ENCODE peak calls at places on chromosomes 1 and 21, in eight cellular contexts. One of them, this sample, is unnamed.

GRCh38 chr1:150895618-150896017 is 8.7 kb downstream of the CTXND2 start:
- DNase-seq in testis: no peak
- DNase-seq in tibial artery: no peak
- DNase-seq in heart right ventricle: no peak
- DNase-seq in astrocyte of the spinal cord: no peak
- DNase-seq in Calu3: no peak
- DNase-seq in OCI-LY7: no peak
- DNase-seq in psoas muscle: peak
- DNase-seq in this sample: no peak

GRCh38 chr21:26674324-26674723 is 101.2 kb upstream of the CYYR1 start:
- DNase-seq in Calu3: no peak
- DNase-seq in heart right ventricle: no peak
- DNase-seq in psoas muscle: no peak
- DNase-seq in astrocyte of the spinal cord: no peak
- DNase-seq in testis: no peak
- DNase-seq in OCI-LY7: no peak
- DNase-seq in tibial artery: no peak
- DNase-seq in this sample: no peak

GRCh38 chr1:211591980-211592493 is 13.1 kb upstream of the SLC30A1 start:
- DNase-seq in heart right ventricle: no peak
- DNase-seq in psoas muscle: no peak
- DNase-seq in OCI-LY7: no peak
- DNase-seq in astrocyte of the spinal cord: peak
- DNase-seq in testis: no peak
- DNase-seq in Calu3: no peak
- DNase-seq in tibial artery: no peak
- DNase-seq in this sample: no peak

GRCh38 chr1:163872067-163872466 is 550.3 kb downstream of the NUF2 start:
- DNase-seq in Calu3: no peak
- DNase-seq in psoas muscle: no peak
- DNase-seq in heart right ventricle: no peak
- DNase-seq in tibial artery: no peak
- DNase-seq in OCI-LY7: no peak
- DNase-seq in astrocyte of the spinal cord: no peak
- DNase-seq in testis: no peak
- DNase-seq in this sample: no peak

GRCh38 chr21:16532841-16533240 is 803.1 kb downstream of the USP25 start:
- DNase-seq in tibial artery: no peak
- DNase-seq in testis: no peak
- DNase-seq in Calu3: no peak
- DNase-seq in psoas muscle: no peak
- DNase-seq in OCI-LY7: no peak
- DNase-seq in astrocyte of the spinal cord: peak
- DNase-seq in heart right ventricle: no peak
- DNase-seq in this sample: no peak

GRCh38 chr1:36095760-36096405 is 7.2 kb downstream of the ADPRS start:
- DNase-seq in astrocyte of the spinal cord: no peak
- DNase-seq in testis: no peak
- DNase-seq in tibial artery: no peak
- DNase-seq in Calu3: no peak
- DNase-seq in OCI-LY7: no peak
- DNase-seq in heart right ventricle: no peak
- DNase-seq in psoas muscle: no peak
- DNase-seq in this sample: no peak

GRCh38 chr1:97277891-97278662 is 556.5 kb downstream of the PTBP2 start:
- DNase-seq in Calu3: no peak
- DNase-seq in astrocyte of the spinal cord: peak
- DNase-seq in psoas muscle: no peak
- DNase-seq in OCI-LY7: no peak
- DNase-seq in heart right ventricle: no peak
- DNase-seq in testis: no peak
- DNase-seq in tibial artery: no peak
- DNase-seq in this sample: no peak

GRCh38 chr1:47859092-47859743 is 138.0 kb downstream of the TRABD2B start:
- DNase-seq in tibial artery: no peak
- DNase-seq in astrocyte of the spinal cord: no peak
- DNase-seq in Calu3: no peak
- DNase-seq in OCI-LY7: no peak
- DNase-seq in heart right ventricle: no peak
- DNase-seq in testis: no peak
- DNase-seq in psoas muscle: no peak
- DNase-seq in this sample: no peak

GRCh38 chr1:35577071-35577998 is 4.2 kb downstream of the TFAP2E start:
- DNase-seq in astrocyte of the spinal cord: no peak
- DNase-seq in testis: peak
- DNase-seq in Calu3: no peak
- DNase-seq in tibial artery: no peak
- DNase-seq in OCI-LY7: peak
- DNase-seq in psoas muscle: peak
- DNase-seq in heart right ventricle: peak
- DNase-seq in this sample: peak

GRCh38 chr1:203448521-203449061 is 27.0 kb upstream of the PRELP start:
- DNase-seq in Calu3: no peak
- DNase-seq in testis: peak
- DNase-seq in psoas muscle: peak
- DNase-seq in tibial artery: peak
- DNase-seq in heart right ventricle: peak
- DNase-seq in OCI-LY7: no peak
- DNase-seq in astrocyte of the spinal cord: no peak
- DNase-seq in this sample: no peak

GRCh38 chr1:11691302-11691914 is at the start of gene DRAXIN:
- DNase-seq in psoas muscle: no peak
- DNase-seq in OCI-LY7: no peak
- DNase-seq in heart right ventricle: no peak
- DNase-seq in Calu3: no peak
- DNase-seq in astrocyte of the spinal cord: no peak
- DNase-seq in tibial artery: no peak
- DNase-seq in testis: no peak
- DNase-seq in this sample: no peak

GRCh38 chr1:55428944-55429931 is 214.1 kb upstream of the USP24 start:
- DNase-seq in psoas muscle: no peak
- DNase-seq in OCI-LY7: no peak
- DNase-seq in Calu3: peak
- DNase-seq in heart right ventricle: no peak
- DNase-seq in tibial artery: peak
- DNase-seq in testis: peak
- DNase-seq in astrocyte of the spinal cord: peak
- DNase-seq in this sample: no peak

GRCh38 chr1:177181631-177182291 is 11.0 kb downstream of the BRINP2 start:
- DNase-seq in Calu3: peak
- DNase-seq in heart right ventricle: peak
- DNase-seq in tibial artery: peak
- DNase-seq in testis: peak
- DNase-seq in astrocyte of the spinal cord: peak
- DNase-seq in OCI-LY7: peak
- DNase-seq in psoas muscle: peak
- DNase-seq in this sample: peak

GRCh38 chr1:115545096-115545720 is 96.6 kb upstream of the VANGL1 start:
- DNase-seq in tibial artery: no peak
- DNase-seq in astrocyte of the spinal cord: no peak
- DNase-seq in Calu3: no peak
- DNase-seq in testis: no peak
- DNase-seq in heart right ventricle: no peak
- DNase-seq in OCI-LY7: no peak
- DNase-seq in psoas muscle: no peak
- DNase-seq in this sample: no peak

GRCh38 chr1:32998009-32998555 is 33.5 kb upstream of the RNF19B start:
- DNase-seq in psoas muscle: no peak
- DNase-seq in Calu3: no peak
- DNase-seq in tibial artery: no peak
- DNase-seq in testis: no peak
- DNase-seq in astrocyte of the spinal cord: no peak
- DNase-seq in OCI-LY7: no peak
- DNase-seq in heart right ventricle: no peak
- DNase-seq in this sample: no peak

GRCh38 chr1:3857791-3858129 is 484 bp downstream of the DFFB start:
- DNase-seq in astrocyte of the spinal cord: no peak
- DNase-seq in tibial artery: no peak
- DNase-seq in OCI-LY7: peak
- DNase-seq in psoas muscle: peak
- DNase-seq in heart right ventricle: no peak
- DNase-seq in Calu3: peak
- DNase-seq in testis: no peak
- DNase-seq in this sample: no peak

GRCh38 chr1:3852091-3852490 is 4.9 kb downstream of the CEP104 start:
- DNase-seq in testis: no peak
- DNase-seq in OCI-LY7: no peak
- DNase-seq in tibial artery: no peak
- DNase-seq in Calu3: no peak
- DNase-seq in psoas muscle: no peak
- DNase-seq in astrocyte of the spinal cord: no peak
- DNase-seq in heart right ventricle: no peak
- DNase-seq in this sample: no peak

GRCh38 chr1:3858231-3858981 is 1.1 kb downstream of the DFFB start:
- DNase-seq in tibial artery: no peak
- DNase-seq in psoas muscle: no peak
- DNase-seq in Calu3: peak
- DNase-seq in testis: no peak
- DNase-seq in astrocyte of the spinal cord: peak
- DNase-seq in OCI-LY7: peak
- DNase-seq in heart right ventricle: no peak
- DNase-seq in this sample: peak

GRCh38 chr1:3852711-3853498 is 4.1 kb downstream of the CEP104 start:
- DNase-seq in heart right ventricle: no peak
- DNase-seq in Calu3: no peak
- DNase-seq in astrocyte of the spinal cord: no peak
- DNase-seq in testis: no peak
- DNase-seq in psoas muscle: no peak
- DNase-seq in tibial artery: no peak
- DNase-seq in OCI-LY7: no peak
- DNase-seq in this sample: no peak

GRCh38 chr1:3856923-3857790 is at the start of the genes CEP104 and DFFB:
- DNase-seq in psoas muscle: peak
- DNase-seq in astrocyte of the spinal cord: peak
- DNase-seq in Calu3: peak
- DNase-seq in tibial artery: peak
- DNase-seq in heart right ventricle: peak
- DNase-seq in testis: peak
- DNase-seq in OCI-LY7: peak
- DNase-seq in this sample: peak
- TF ChIP-seq CTCF in psoas muscle: peak
- TF ChIP-seq CTCF in astrocyte of the spinal cord: no peak
- TF ChIP-seq CTCF in Calu3: no peak
- TF ChIP-seq CTCF in tibial artery: no peak
- TF ChIP-seq CTCF in heart right ventricle: no peak
- TF ChIP-seq CTCF in testis: peak
- TF ChIP-seq CTCF in OCI-LY7: peak
- TF ChIP-seq CTCF in this sample: peak

GRCh38 chr21:38171723-38172344 is 85.0 kb upstream of the KCNJ15 start:
- DNase-seq in tibial artery: no peak
- DNase-seq in heart right ventricle: no peak
- DNase-seq in astrocyte of the spinal cord: peak
- DNase-seq in psoas muscle: no peak
- DNase-seq in Calu3: peak
- DNase-seq in testis: no peak
- DNase-seq in OCI-LY7: no peak
- DNase-seq in this sample: no peak
- TF ChIP-seq CTCF in tibial artery: no peak
- TF ChIP-seq CTCF in heart right ventricle: no peak
- TF ChIP-seq CTCF in astrocyte of the spinal cord: peak
- TF ChIP-seq CTCF in psoas muscle: no peak
- TF ChIP-seq CTCF in Calu3: no peak
- TF ChIP-seq CTCF in testis: no peak
- TF ChIP-seq CTCF in OCI-LY7: no peak
- TF ChIP-seq CTCF in this sample: no peak

DNA sequence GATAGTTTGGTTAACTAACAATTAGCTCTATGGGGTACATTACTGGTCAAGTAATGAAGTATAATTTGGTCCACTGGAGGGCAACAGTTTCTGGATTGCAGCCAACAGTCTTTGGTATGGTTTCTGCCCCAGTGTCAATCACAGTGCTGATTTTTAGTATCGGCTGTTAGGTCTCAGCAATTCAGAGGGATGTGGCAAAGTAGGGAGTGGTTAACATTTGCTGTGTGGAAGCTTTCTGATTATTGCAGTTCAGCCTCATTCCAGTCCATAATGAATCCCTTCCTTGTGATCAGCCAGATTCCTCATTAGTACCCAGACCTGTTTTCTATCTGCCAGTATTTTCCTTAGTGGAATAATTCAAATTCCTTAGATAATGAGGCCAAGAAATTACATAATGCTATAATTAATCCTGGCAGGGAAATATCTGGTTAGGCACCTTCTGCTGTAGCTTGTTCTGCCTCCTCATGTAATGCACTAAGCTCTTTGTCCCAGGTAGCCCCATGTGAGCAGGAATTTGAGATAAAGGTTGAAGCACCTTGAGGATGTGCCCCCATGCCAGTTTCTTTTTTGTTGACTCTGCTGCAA is 14.0 kb downstream of the F3 start:
- DNase-seq in astrocyte of the spinal cord: peak
- DNase-seq in Calu3: peak
- DNase-seq in OCI-LY7: no peak
- DNase-seq in heart right ventricle: no peak
- DNase-seq in psoas muscle: no peak
- DNase-seq in tibial artery: no peak
- DNase-seq in testis: no peak
- DNase-seq in this sample: no peak
- TF ChIP-seq CTCF in astrocyte of the spinal cord: no peak
- TF ChIP-seq CTCF in Calu3: no peak
- TF ChIP-seq CTCF in OCI-LY7: no peak
- TF ChIP-seq CTCF in heart right ventricle: peak
- TF ChIP-seq CTCF in psoas muscle: no peak
- TF ChIP-seq CTCF in tibial artery: no peak
- TF ChIP-seq CTCF in testis: peak
- TF ChIP-seq CTCF in this sample: no peak

GRCh38 chr1:45018599-45019230 is 6.7 kb downstream of the UROD start:
- DNase-seq in psoas muscle: no peak
- DNase-seq in Calu3: peak
- DNase-seq in testis: peak
- DNase-seq in heart right ventricle: no peak
- DNase-seq in OCI-LY7: peak
- DNase-seq in tibial artery: no peak
- DNase-seq in astrocyte of the spinal cord: peak
- DNase-seq in this sample: peak
- TF ChIP-seq CTCF in psoas muscle: peak
- TF ChIP-seq CTCF in Calu3: peak
- TF ChIP-seq CTCF in testis: peak
- TF ChIP-seq CTCF in heart right ventricle: peak
- TF ChIP-seq CTCF in OCI-LY7: peak
- TF ChIP-seq CTCF in tibial artery: peak
- TF ChIP-seq CTCF in astrocyte of the spinal cord: peak
- TF ChIP-seq CTCF in this sample: peak

DNA sequence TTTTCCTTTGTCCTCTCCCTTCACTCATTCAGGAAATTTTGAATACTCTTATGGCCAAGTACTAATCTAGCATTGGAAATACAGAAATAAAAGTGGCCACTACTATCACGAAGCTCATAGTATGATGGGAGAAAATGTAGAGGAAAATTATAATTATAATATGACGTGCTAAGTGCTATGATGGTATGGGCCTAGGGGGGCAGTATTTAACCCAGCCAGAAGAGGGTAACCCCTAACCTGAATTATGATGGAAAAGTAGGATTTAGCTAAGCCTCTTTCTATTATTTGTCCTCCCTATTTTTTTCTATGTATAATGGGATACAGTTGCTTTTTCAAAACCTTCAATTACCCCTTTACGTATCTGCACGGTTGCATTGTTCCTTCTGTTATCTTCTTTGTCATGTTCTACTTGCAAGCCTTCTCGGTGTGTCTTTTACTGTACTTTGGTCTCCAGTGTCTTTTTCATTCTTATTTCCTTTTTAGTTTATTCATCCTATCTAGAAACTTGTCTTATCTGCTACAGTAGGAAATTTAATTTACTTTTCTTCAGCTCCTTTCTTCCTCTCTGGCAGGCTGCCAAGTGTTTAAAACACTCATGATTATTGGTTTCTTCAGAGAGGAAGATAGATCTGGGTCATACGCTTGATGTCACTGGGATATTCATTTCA is 88.8 kb upstream of the GPR52 start:
- DNase-seq in Calu3: peak
- DNase-seq in testis: no peak
- DNase-seq in OCI-LY7: no peak
- DNase-seq in heart right ventricle: no peak
- DNase-seq in astrocyte of the spinal cord: peak
- DNase-seq in psoas muscle: no peak
- DNase-seq in tibial artery: no peak
- DNase-seq in this sample: no peak
- TF ChIP-seq CTCF in Calu3: no peak
- TF ChIP-seq CTCF in testis: no peak
- TF ChIP-seq CTCF in OCI-LY7: peak
- TF ChIP-seq CTCF in heart right ventricle: no peak
- TF ChIP-seq CTCF in astrocyte of the spinal cord: no peak
- TF ChIP-seq CTCF in psoas muscle: no peak
- TF ChIP-seq CTCF in tibial artery: no peak
- TF ChIP-seq CTCF in this sample: no peak

This sample was measured in activated CD8-positive, alpha-beta T cell treated with anti-CD3 and anti-CD28 coated beads for 36 hours.